ENCODE peak calls at places on chromosomes 13 and 19, in four cellular contexts. U, F, S and A are unnamed samples.

GRCh38 chr19:31356587-31357314 is 7.5 kb upstream of the TSHZ3 start:
- DNase-seq in U (no peak), F (peak), S (no peak), A (peak)

GRCh38 chr13:53783466-53783865 is 754.9 kb downstream of the OLFM4 start:
- DNase-seq in S (no peak), U (no peak), F (peak), A (no peak)

GRCh38 chr19:35357867-35358573 is at the start of gene FFAR3:
- DNase-seq in U (no peak), F (no peak), S (no peak), A (peak)

GRCh38 chr13:49683489-49683888 is 7.8 kb downstream of the EBPL start:
- DNase-seq in F (no peak), U (no peak), S (no peak), A (no peak)

GRCh38 chr13:40438999-40439797 is 227.2 kb downstream of the FOXO1 start:
- DNase-seq in U (no peak), S (peak), F (no peak), A (no peak)

GRCh38 chr19:49591731-49592485 is 926 bp downstream of the PRR12 start:
- DNase-seq in F (peak), S (no peak), U (no peak), A (no peak)

GRCh38 chr19:31372245-31372781 is 23.1 kb upstream of the TSHZ3 start:
- DNase-seq in F (no peak), S (no peak), U (no peak), A (no peak)

GRCh38 chr13:113220877-113221276 is 11.5 kb downstream of the CUL4A start:
- DNase-seq in F (peak), U (no peak), S (no peak), A (no peak)

GRCh38 chr19:24073807-24074206 is 13.2 kb upstream of the ZNF254 start:
- DNase-seq in F (no peak), S (no peak), U (no peak), A (no peak)

GRCh38 chr13:39159393-39159792 is 121.1 kb downstream of the NHLRC3 start:
- DNase-seq in U (no peak), F (no peak), S (peak), A (no peak)

GRCh38 chr19:367561-367960 is 23.0 kb upstream of the MIER2 start:
- DNase-seq in U (no peak), F (no peak), S (no peak), A (no peak)

GRCh38 chr19:13796301-13797057 is 1.2 kb downstream of the ZSWIM4 start:
- DNase-seq in U (no peak), F (peak), S (peak), A (peak)

GRCh38 chr19:48698046-48698445 is 2.3 kb downstream of the FUT2 start:
- DNase-seq in S (no peak), F (no peak), U (no peak), A (no peak)

GRCh38 chr13:37715606-37716015 is 117.0 kb upstream of the POSTN start:
- DNase-seq in S (no peak), U (no peak), F (no peak), A (no peak)

GRCh38 chr13:35720290-35720689 is 243.8 kb upstream of the MAB21L1 start:
- DNase-seq in U (no peak), S (no peak), F (no peak), A (no peak)

GRCh38 chr19:19515764-19516519 is at the start of gene NDUFA13:
- DNase-seq in S (peak), F (peak), U (peak), A (peak)

GRCh38 chr13:111021270-111021669 is 93.8 kb upstream of the ARHGEF7 start:
- DNase-seq in U (no peak), F (no peak), S (no peak), A (no peak)

GRCh38 chr19:11205939-11206570 is 8.7 kb upstream of the KANK2 start:
- DNase-seq in U (peak), F (no peak), S (no peak), A (no peak)

GRCh38 chr19:49616532-49616931 is 23.4 kb downstream of the RRAS start:
- DNase-seq in U (no peak), S (no peak), F (no peak), A (no peak)

GRCh38 chr13:23657056-23657455 is 86.8 kb downstream of the TNFRSF19 start:
- DNase-seq in F (no peak), S (no peak), U (no peak), A (no peak)

GRCh38 chr13:32390048-32390447 is 37.9 kb downstream of the N4BP2L1 start:
- DNase-seq in F (no peak), S (no peak), U (no peak), A (no peak)

GRCh38 chr13:45545686-45546409 is 69.7 kb downstream of the ERICH6B start:
- DNase-seq in F (no peak), U (no peak), S (no peak), A (no peak)

GRCh38 chr19:7989071-7989575 is 16.3 kb downstream of the ELAVL1 start:
- DNase-seq in F (peak), S (no peak), U (no peak), A (no peak)

GRCh38 chr13:90365130-90365529 is 982.4 kb upstream of the MIR17HG start:
- DNase-seq in U (no peak), S (no peak), F (no peak), A (no peak)

GRCh38 chr13:94917814-94918213 is 205.5 kb upstream of the SOX21 start:
- DNase-seq in U (no peak), S (no peak), F (no peak), A (no peak)

GRCh38 chr19:5850743-5851293 is 431 bp downstream of the FUT3 start:
- DNase-seq in F (no peak), U (no peak), S (peak), A (no peak)

GRCh38 chr13:80189889-80190597 is 150.9 kb downstream of the SPRY2 start:
- DNase-seq in S (no peak), F (no peak), U (no peak), A (no peak)

GRCh38 chr13:105961438-105961837 is 574.0 kb downstream of the EFNB2 start:
- DNase-seq in S (no peak), U (no peak), F (no peak), A (no peak)

GRCh38 chr19:56639217-56639616 is 3.7 kb upstream of the SMIM17 start:
- DNase-seq in F (no peak), S (no peak), U (no peak), A (no peak)

GRCh38 chr13:30685320-30685859 is 50.0 kb upstream of the ALOX5AP start:
- DNase-seq in F (no peak), S (no peak), U (no peak), A (no peak)

GRCh38 chr13:97224544-97225324 is 2.6 kb downstream of the MBNL2 start:
- DNase-seq in F (no peak), S (peak), U (no peak), A (no peak)

GRCh38 chr13:52454459-52454824 is 836 bp upstream of the CKAP2 start:
- DNase-seq in S (no peak), F (no peak), U (peak), A (no peak)

GRCh38 chr19:35587326-35587725 is 1.4 kb downstream of the PMIS2 start:
- DNase-seq in U (no peak), F (no peak), S (no peak), A (no peak)

GRCh38 chr19:16899566-16900075 is 10.8 kb downstream of the F2RL3 start:
- DNase-seq in S (no peak), U (no peak), F (no peak), A (peak)

GRCh38 chr19:7492142-7493055 is 3.6 kb upstream of the PEX11G start:
- DNase-seq in F (no peak), U (no peak), S (no peak), A (peak)

GRCh38 chr13:99196466-99197256 is 4.0 kb upstream of the UBAC2 start:
- DNase-seq in S (no peak), U (no peak), F (no peak), A (no peak)

DNA sequence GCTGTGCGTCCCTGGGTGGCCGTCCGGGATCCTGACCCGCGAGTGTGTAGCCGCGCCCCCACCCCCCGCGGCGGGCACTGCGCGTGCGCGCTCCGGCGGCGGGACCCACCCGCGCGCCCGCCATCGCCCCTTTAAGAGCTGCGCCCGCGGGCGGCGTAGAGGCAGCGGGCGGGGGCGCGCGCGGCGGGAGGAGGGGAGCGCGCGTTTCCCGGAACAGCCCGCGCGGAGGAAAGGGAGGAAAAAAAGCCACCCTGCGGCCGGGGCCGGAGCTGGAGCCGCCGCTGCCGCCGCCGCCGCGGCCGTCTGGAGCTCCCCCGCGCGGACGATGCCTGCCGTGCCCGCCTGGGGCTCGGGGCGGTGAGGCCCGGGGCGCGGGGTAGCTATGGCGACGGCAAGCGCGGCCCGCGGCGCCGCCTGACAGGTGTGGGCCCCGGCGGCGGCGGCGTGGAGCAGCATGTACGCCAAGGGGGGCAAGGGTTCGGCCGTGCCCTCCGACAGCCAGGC is at the start of gene SSBP4:
- DNase-seq in F (peak), U (peak), S (no peak), A (no peak)
- TF ChIP-seq CTCF in F (peak), U (peak), S (no peak), A (peak)

GRCh38 chr13:100751826-100752225 is 77.2 kb upstream of the TMTC4 start:
- DNase-seq in F (no peak), U (no peak), S (no peak), A (no peak)

DNA sequence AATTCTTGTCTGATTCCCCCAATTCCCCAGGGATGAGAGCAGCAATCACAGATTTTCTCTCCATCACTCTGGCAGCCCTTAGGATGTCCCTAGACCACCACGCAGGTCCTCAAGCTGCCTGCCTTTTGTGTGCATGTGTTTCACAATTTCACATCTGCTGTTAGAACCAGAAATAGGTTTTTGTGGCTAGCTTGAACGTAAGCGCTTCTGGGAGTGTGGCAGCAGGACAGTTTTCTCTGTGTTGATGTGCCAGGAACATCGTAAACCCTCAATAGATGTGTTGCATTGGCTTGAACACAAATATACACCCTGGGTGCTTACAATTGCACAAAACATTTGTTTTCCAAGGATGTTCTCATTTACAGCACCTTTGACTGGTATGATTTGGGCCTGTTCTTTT is 78.8 kb upstream of the TMTC4 start:
- DNase-seq in F (no peak), U (no peak), S (no peak), A (no peak)
- TF ChIP-seq CTCF in F (no peak), U (no peak), S (no peak), A (no peak)

GRCh38 chr13:43792456-43792855 is 5.7 kb upstream of the ENOX1 start:
- DNase-seq in F (no peak), U (no peak), S (peak), A (no peak)
- TF ChIP-seq CTCF in F (no peak), U (no peak), S (no peak), A (no peak)

DNA sequence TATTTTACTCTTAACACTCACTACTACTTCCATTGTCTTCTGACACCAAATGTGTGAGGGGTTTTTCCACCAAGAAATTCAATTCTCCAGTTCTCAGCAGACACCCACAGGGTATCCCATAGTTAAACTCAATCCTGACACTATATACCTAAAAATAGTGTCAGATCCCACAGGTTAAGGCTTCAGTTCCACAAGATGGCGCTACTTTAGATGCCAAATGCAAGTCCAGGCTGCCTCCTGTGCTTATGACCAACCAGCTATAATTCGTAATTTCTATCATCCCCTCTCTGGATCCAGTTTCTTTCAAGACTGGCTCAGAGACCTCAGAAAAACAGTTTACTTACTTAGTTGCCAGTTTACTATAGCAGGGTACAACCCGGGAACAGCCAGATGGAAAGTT is 1146.2 kb upstream of the SPRY2 start:
- DNase-seq in S (peak), U (no peak), F (no peak), A (no peak)
- TF ChIP-seq CTCF in S (peak), U (no peak), F (no peak), A (no peak)